ENCODE peak calls at places on chromosome 5, in six cellular contexts. One of them, this sample, is unnamed. For H3K27me3, the result is how much of the 10 kb centered on the place peaks cover.

GRCh38 chr5:89893546-89893945 is 516.0 kb downstream of the CETN3 start:
- DNase-seq in K562: no peak
- DNase-seq in HepG2: no peak
- DNase-seq in HCT116: no peak
- DNase-seq in kidney epithelial cell: no peak
- DNase-seq in Peyer's patch: no peak
- DNase-seq in this sample: no peak

GRCh38 chr5:122111513-122111912 is 17.8 kb upstream of the ZNF474 start:
- DNase-seq in HCT116: no peak
- DNase-seq in K562: no peak
- DNase-seq in HepG2: no peak
- DNase-seq in kidney epithelial cell: no peak
- DNase-seq in Peyer's patch: no peak
- DNase-seq in this sample: no peak

GRCh38 chr5:178416919-178417318 is 173.3 kb downstream of the COL23A1 start:
- DNase-seq in kidney epithelial cell: peak
- DNase-seq in HCT116: no peak
- DNase-seq in HepG2: no peak
- DNase-seq in Peyer's patch: no peak
- DNase-seq in K562: no peak
- DNase-seq in this sample: no peak

GRCh38 chr5:61397238-61397637 is 65.2 kb downstream of the ZSWIM6 start:
- DNase-seq in HCT116: no peak
- DNase-seq in kidney epithelial cell: no peak
- DNase-seq in HepG2: no peak
- DNase-seq in K562: no peak
- DNase-seq in Peyer's patch: no peak
- DNase-seq in this sample: no peak

GRCh38 chr5:13814293-13814692 is 130.2 kb downstream of the DNAH5 start:
- DNase-seq in HepG2: no peak
- DNase-seq in K562: no peak
- DNase-seq in Peyer's patch: no peak
- DNase-seq in HCT116: no peak
- DNase-seq in kidney epithelial cell: no peak
- DNase-seq in this sample: no peak

GRCh38 chr5:157710887-157711286 is 20.3 kb upstream of the THG1L start:
- DNase-seq in kidney epithelial cell: peak
- DNase-seq in K562: no peak
- DNase-seq in HepG2: no peak
- DNase-seq in HCT116: no peak
- DNase-seq in Peyer's patch: no peak
- DNase-seq in this sample: no peak

GRCh38 chr5:25544652-25545249 is 900.0 kb upstream of the CDH10 start:
- DNase-seq in HepG2: peak
- DNase-seq in K562: peak
- DNase-seq in HCT116: peak
- DNase-seq in Peyer's patch: no peak
- DNase-seq in kidney epithelial cell: peak
- DNase-seq in this sample: peak

GRCh38 chr5:120994112-120994511 is 530.0 kb downstream of the PRR16 start:
- DNase-seq in kidney epithelial cell: no peak
- DNase-seq in Peyer's patch: no peak
- DNase-seq in K562: no peak
- DNase-seq in HepG2: no peak
- DNase-seq in HCT116: no peak
- DNase-seq in this sample: no peak

GRCh38 chr5:29697786-29698414 is 1495.6 kb upstream of the CDH6 start:
- DNase-seq in Peyer's patch: no peak
- DNase-seq in kidney epithelial cell: no peak
- DNase-seq in K562: no peak
- DNase-seq in HCT116: no peak
- DNase-seq in HepG2: peak
- DNase-seq in this sample: no peak

GRCh38 chr5:111511174-111512025 is 935 bp downstream of the STARD4 start:
- DNase-seq in Peyer's patch: no peak
- DNase-seq in HepG2: no peak
- DNase-seq in kidney epithelial cell: no peak
- DNase-seq in K562: no peak
- DNase-seq in HCT116: no peak
- DNase-seq in this sample: no peak

GRCh38 chr5:5025098-5025773 is 114.9 kb upstream of the ADAMTS16 start:
- DNase-seq in Peyer's patch: no peak
- DNase-seq in HCT116: no peak
- DNase-seq in kidney epithelial cell: no peak
- DNase-seq in HepG2: no peak
- DNase-seq in K562: no peak
- DNase-seq in this sample: no peak

GRCh38 chr5:44774279-44774880 is 34.4 kb upstream of the MRPS30 start:
- DNase-seq in Peyer's patch: no peak
- DNase-seq in HCT116: peak
- DNase-seq in K562: peak
- DNase-seq in kidney epithelial cell: no peak
- DNase-seq in HepG2: peak
- DNase-seq in this sample: no peak

GRCh38 chr5:180382926-180383325 is 29.8 kb upstream of the GFPT2 start:
- DNase-seq in HCT116: no peak
- DNase-seq in kidney epithelial cell: no peak
- DNase-seq in Peyer's patch: no peak
- DNase-seq in K562: no peak
- DNase-seq in HepG2: no peak
- DNase-seq in this sample: no peak

GRCh38 chr5:15902050-15902449 is 277.5 kb downstream of the MARCHF11 start:
- DNase-seq in HCT116: no peak
- DNase-seq in HepG2: no peak
- DNase-seq in K562: no peak
- DNase-seq in kidney epithelial cell: no peak
- DNase-seq in Peyer's patch: no peak
- DNase-seq in this sample: no peak

GRCh38 chr5:135028791-135029467 is 5.1 kb downstream of the PITX1 start:
- DNase-seq in kidney epithelial cell: no peak
- DNase-seq in Peyer's patch: no peak
- DNase-seq in HepG2: no peak
- DNase-seq in HCT116: no peak
- DNase-seq in K562: no peak
- DNase-seq in this sample: no peak

GRCh38 chr5:117800261-117800660 is 1188.1 kb downstream of the DTWD2 start:
- DNase-seq in kidney epithelial cell: peak
- DNase-seq in K562: no peak
- DNase-seq in HCT116: no peak
- DNase-seq in Peyer's patch: no peak
- DNase-seq in HepG2: no peak
- DNase-seq in this sample: no peak

GRCh38 chr5:377326-377981 is 55.9 kb downstream of the AHRR start:
- DNase-seq in kidney epithelial cell: no peak
- DNase-seq in HepG2: no peak
- DNase-seq in Peyer's patch: no peak
- DNase-seq in K562: no peak
- DNase-seq in HCT116: no peak
- DNase-seq in this sample: no peak

GRCh38 chr5:82661462-82661861 is 383.3 kb upstream of the RPS23 start:
- DNase-seq in HepG2: no peak
- DNase-seq in K562: no peak
- DNase-seq in HCT116: no peak
- DNase-seq in Peyer's patch: no peak
- DNase-seq in kidney epithelial cell: no peak
- DNase-seq in this sample: no peak

GRCh38 chr5:97094579-97095317 is 47.7 kb downstream of the LIX1 start:
- DNase-seq in kidney epithelial cell: no peak
- DNase-seq in HCT116: no peak
- DNase-seq in K562: no peak
- DNase-seq in HepG2: no peak
- DNase-seq in Peyer's patch: no peak
- DNase-seq in this sample: peak

GRCh38 chr5:40679998-40680681 is 425 bp downstream of the PTGER4 start:
- DNase-seq in kidney epithelial cell: no peak
- DNase-seq in Peyer's patch: peak
- DNase-seq in HepG2: no peak
- DNase-seq in HCT116: no peak
- DNase-seq in K562: no peak
- DNase-seq in this sample: peak

GRCh38 chr5:78756853-78757252 is 108.3 kb upstream of the LHFPL2 start:
- DNase-seq in HepG2: no peak
- DNase-seq in K562: no peak
- DNase-seq in HCT116: no peak
- DNase-seq in Peyer's patch: no peak
- DNase-seq in kidney epithelial cell: no peak
- DNase-seq in this sample: no peak

GRCh38 chr5:87954121-87954520 is 314.5 kb downstream of the TMEM161B start:
- DNase-seq in HCT116: no peak
- DNase-seq in K562: no peak
- DNase-seq in HepG2: no peak
- DNase-seq in kidney epithelial cell: no peak
- DNase-seq in Peyer's patch: no peak
- DNase-seq in this sample: no peak

GRCh38 chr5:149265559-149265958 is 6.1 kb upstream of the AFAP1L1 start:
- DNase-seq in HCT116: no peak
- DNase-seq in K562: peak
- DNase-seq in Peyer's patch: no peak
- DNase-seq in kidney epithelial cell: no peak
- DNase-seq in HepG2: no peak
- DNase-seq in this sample: no peak
- H3K27me3 ChIP-seq in HCT116: under half
- H3K27me3 ChIP-seq in K562: under half
- H3K27me3 ChIP-seq in Peyer's patch: under half
- H3K27me3 ChIP-seq in kidney epithelial cell: under half
- H3K27me3 ChIP-seq in HepG2: under half
- H3K27me3 ChIP-seq in this sample: under half

DNA sequence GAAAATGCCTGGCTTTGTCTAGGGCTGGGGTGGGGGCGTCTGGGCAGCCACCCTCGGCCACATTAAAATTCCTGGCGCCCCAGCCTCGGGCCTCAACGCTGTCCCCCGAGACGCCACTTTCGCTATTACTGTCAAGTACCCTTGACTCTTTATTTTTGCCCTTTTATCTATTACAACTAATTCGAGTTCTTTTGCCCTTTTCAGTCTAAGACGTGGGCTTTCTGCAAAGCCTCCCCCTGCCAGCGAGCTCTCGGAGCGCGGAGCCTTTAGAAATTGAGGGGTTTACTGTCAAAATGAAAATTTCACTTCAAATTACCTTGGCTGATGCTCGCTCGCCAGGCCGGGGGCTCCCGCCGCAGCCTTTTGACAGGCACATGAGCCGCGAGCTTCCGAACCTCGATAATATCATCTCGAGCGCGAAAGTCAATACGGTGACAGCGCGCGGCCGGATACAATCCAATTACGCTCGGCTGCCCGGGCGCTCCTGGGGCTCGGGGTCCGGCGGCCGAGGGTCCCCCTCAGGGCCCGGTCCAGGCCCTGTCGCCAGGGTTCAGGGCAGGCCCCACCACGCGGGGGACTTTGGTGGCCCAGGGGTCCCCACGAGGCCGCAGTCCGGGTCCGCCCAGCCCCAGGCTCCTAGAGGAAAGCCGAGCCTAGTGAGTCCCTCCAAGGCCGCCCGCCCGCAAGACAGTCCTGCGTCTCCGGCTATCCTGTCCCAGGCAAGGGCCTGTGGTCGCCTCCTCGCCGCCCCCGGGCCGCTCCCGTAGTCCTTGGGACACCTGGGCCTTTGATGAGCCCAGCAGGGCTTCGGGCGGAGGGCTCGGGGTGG is 6.7 kb downstream of the IRX4 start:
- DNase-seq in Peyer's patch: no peak
- DNase-seq in kidney epithelial cell: no peak
- DNase-seq in HepG2: no peak
- DNase-seq in HCT116: no peak
- DNase-seq in K562: no peak
- DNase-seq in this sample: no peak
- H3K27me3 ChIP-seq in Peyer's patch: under half
- H3K27me3 ChIP-seq in kidney epithelial cell: half or more
- H3K27me3 ChIP-seq in HepG2: half or more
- H3K27me3 ChIP-seq in HCT116: under half
- H3K27me3 ChIP-seq in K562: under half
- H3K27me3 ChIP-seq in this sample: under half

DNA sequence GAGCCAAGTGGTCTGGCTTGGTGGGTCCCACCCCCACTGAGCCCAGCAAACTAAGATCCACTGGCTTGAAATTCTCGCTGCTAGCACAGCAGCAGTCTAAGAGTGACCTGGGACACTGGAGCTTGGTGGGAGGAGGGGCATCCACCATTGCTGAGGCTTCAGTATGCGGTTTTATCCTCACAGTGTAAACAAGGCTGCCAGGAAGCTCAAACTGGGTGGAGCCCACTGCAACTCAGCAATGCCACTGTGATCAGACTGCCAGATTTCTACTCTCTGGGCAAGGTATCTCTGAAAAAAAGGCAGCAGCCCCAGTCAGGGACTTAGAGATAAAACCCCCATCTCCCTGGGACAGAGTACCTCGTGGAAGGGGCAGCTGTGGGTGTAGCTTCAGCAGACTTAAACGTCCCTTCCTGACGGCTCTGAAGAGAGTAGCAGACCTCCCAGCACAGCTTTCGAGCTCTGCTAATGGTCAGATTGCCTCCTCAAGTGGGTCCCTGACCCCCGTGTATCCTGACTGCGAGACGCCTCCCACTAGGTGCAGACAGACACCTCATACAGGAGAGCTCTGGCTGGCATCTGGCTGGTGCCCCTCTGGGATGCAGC is 18.2 kb upstream of the STK32A start:
- DNase-seq in HepG2: peak
- DNase-seq in Peyer's patch: no peak
- DNase-seq in K562: no peak
- DNase-seq in kidney epithelial cell: no peak
- DNase-seq in HCT116: no peak
- DNase-seq in this sample: no peak
- H3K27me3 ChIP-seq in HepG2: under half
- H3K27me3 ChIP-seq in Peyer's patch: under half
- H3K27me3 ChIP-seq in K562: under half
- H3K27me3 ChIP-seq in kidney epithelial cell: under half
- H3K27me3 ChIP-seq in HCT116: under half
- H3K27me3 ChIP-seq in this sample: under half

GRCh38 chr5:105428461-105429129 is 1866.0 kb upstream of the NUDT12 start:
- DNase-seq in kidney epithelial cell: no peak
- DNase-seq in Peyer's patch: no peak
- DNase-seq in HCT116: no peak
- DNase-seq in K562: no peak
- DNase-seq in HepG2: no peak
- DNase-seq in this sample: no peak
- H3K27me3 ChIP-seq in kidney epithelial cell: under half
- H3K27me3 ChIP-seq in Peyer's patch: under half
- H3K27me3 ChIP-seq in HCT116: under half
- H3K27me3 ChIP-seq in K562: under half
- H3K27me3 ChIP-seq in HepG2: under half
- H3K27me3 ChIP-seq in this sample: under half

This sample was measured in DND-41.